ENCODE peak calls at places on chromosomes 4 and X, in seven cellular contexts. Q is stimulated activated effector memory CD8-positive, alpha-beta T cell treated with anti-CD3 and anti-CD28 coated beads, Interleukin-12 subunit alpha, Interleukin-12 subunit beta, amount 100 ng/mL, for 72 hours; Z is hippocampal formation; J is Peyer's patch; P is effector CD4-positive, alpha-beta T cell; R is globus pallidus; X is OCI-LY7. L is an unnamed sample.

GRCh38 chr4:81135501-81135900 is 79.5 kb downstream of the PRKG2 start:
- DNase-seq in Q (no peak), Z (no peak), J (no peak), P (no peak), R (no peak), X (no peak), L (no peak)

GRCh38 chr4:165874072-165874798 is 1.2 kb downstream of the TLL1 start:
- DNase-seq in Q (no peak), Z (no peak), J (peak; percentile 46), P (no peak), R (no peak), X (no peak), L (no peak)

GRCh38 chr4:3662516-3662915 is 103.7 kb upstream of the ADRA2C start:
- DNase-seq in Q (no peak), Z (no peak), J (no peak), P (no peak), R (no peak), X (no peak), L (no peak)

GRCh38 chrX:68571292-68572256 is 72.7 kb downstream of the YIPF6 start:
- DNase-seq in Q (no peak), Z (no peak), J (no peak), P (no peak), R (no peak), X (no peak), L (peak; percentile 60)

GRCh38 chr4:88106205-88106604 is 52.2 kb downstream of the ABCG2 start:
- DNase-seq in Q (no peak), Z (no peak), J (no peak), P (no peak), R (no peak), X (no peak), L (no peak)

GRCh38 chr4:19844436-19844835 is 407.3 kb upstream of the SLIT2 start:
- DNase-seq in Q (no peak), Z (no peak), J (no peak), P (no peak), R (no peak), X (no peak), L (no peak)

GRCh38 chrX:39445336-39445735 is 644.1 kb downstream of the MID1IP1 start:
- DNase-seq in Q (no peak), Z (no peak), J (no peak), P (peak; percentile 20), R (no peak), X (peak; percentile 11), L (no peak)

GRCh38 chr4:165953181-165953580 is 80.1 kb downstream of the TLL1 start:
- DNase-seq in Q (no peak), Z (no peak), J (no peak), P (no peak), R (no peak), X (no peak), L (no peak)

GRCh38 chr4:156949373-156949814 is 22.2 kb downstream of the PDGFC start:
- DNase-seq in Q (no peak), Z (no peak), J (no peak), P (no peak), R (no peak), X (no peak), L (peak; percentile 63)

GRCh38 chr4:81504685-81505598 is 33.2 kb upstream of the RASGEF1B start:
- DNase-seq in Q (no peak), Z (no peak), J (no peak), P (peak; percentile 56), R (peak; percentile 43), X (peak; percentile 59), L (no peak)

GRCh38 chr4:108047199-108047598 is 57.5 kb downstream of the HADH start:
- DNase-seq in Q (no peak), Z (no peak), J (no peak), P (no peak), R (no peak), X (no peak), L (no peak)

GRCh38 chr4:185994750-185995149 is 74.2 kb upstream of the TLR3 start:
- DNase-seq in Q (no peak), Z (no peak), J (no peak), P (no peak), R (no peak), X (no peak), L (no peak)

GRCh38 chr4:163048447-163048846 is 118.2 kb downstream of the NAF1 start:
- DNase-seq in Q (no peak), Z (no peak), J (no peak), P (no peak), R (no peak), X (peak; percentile 44), L (peak; percentile 2)